ENCODE peak calls at places on chromosomes 13 and 19, in ten cellular contexts. U is breast epithelium, P is thyroid gland, T is upper lobe of left lung, D is ovary, C is transverse colon, G is right lobe of liver, I is K562, O is prostate gland, B is tibial nerve. Q is an unnamed sample.

GRCh38 chr13:53004605-53005004 is 24.0 kb upstream of the OLFM4 start:
- DNase-seq in O (no peak), T (no peak), C (no peak), B (no peak), I (no peak), U (no peak), G (no peak), D (no peak), P (no peak), Q (no peak)

GRCh38 chr19:10560154-10560553 is 5.7 kb downstream of the KRI1 start:
- DNase-seq in T (no peak), B (no peak), G (no peak), U (no peak), I (no peak), D (no peak), C (no peak), P (no peak), O (no peak), Q (no peak)

GRCh38 chr19:29671393-29672076 is 6.3 kb downstream of the PLEKHF1 start:
- DNase-seq in D (no peak), P (peak; percentile 87), O (peak; percentile 54), I (peak; percentile 63), U (peak; percentile 74), B (no peak), G (no peak), T (no peak), C (peak; percentile 72), Q (peak; percentile 60)

GRCh38 chr13:46751811-46752635 is 44.9 kb downstream of the ESD start:
- DNase-seq in C (no peak), P (no peak), D (no peak), B (no peak), G (no peak), T (no peak), I (no peak), O (no peak), U (no peak), Q (no peak)

GRCh38 chr13:64154514-64154913 is 2738.9 kb upstream of the PCDH20 start:
- DNase-seq in O (no peak), T (no peak), U (no peak), I (no peak), D (no peak), P (no peak), G (no peak), C (no peak), B (no peak), Q (no peak)

GRCh38 chr13:43473437-43473836 is 313.3 kb downstream of the ENOX1 start:
- DNase-seq in I (no peak), O (no peak), P (no peak), B (no peak), D (no peak), C (no peak), G (no peak), U (no peak), T (no peak), Q (no peak)

GRCh38 chr13:22175211-22175610 is 504.3 kb downstream of the FGF9 start:
- DNase-seq in D (no peak), C (no peak), T (no peak), O (no peak), U (no peak), B (no peak), I (no peak), P (no peak), G (no peak), Q (no peak)

GRCh38 chr13:53126803-53127202 is 98.2 kb downstream of the OLFM4 start:
- DNase-seq in G (no peak), P (no peak), B (peak; percentile 26), C (no peak), D (peak; percentile 43), O (no peak), I (no peak), U (no peak), T (no peak), Q (no peak)

GRCh38 chr19:7924241-7924640 is 1.7 kb downstream of the CTXN1 start:
- DNase-seq in T (no peak), D (no peak), P (no peak), O (no peak), G (no peak), I (no peak), B (no peak), C (no peak), U (no peak), Q (no peak)

GRCh38 chr13:80196756-80197155 is 144.2 kb downstream of the SPRY2 start:
- DNase-seq in P (no peak), U (no peak), O (no peak), C (no peak), I (no peak), D (no peak), B (no peak), T (no peak), G (no peak), Q (no peak)

GRCh38 chr19:18789883-18790565 is 1.1 kb downstream of the COMP start:
- DNase-seq in T (peak; percentile 89), I (peak; percentile 78), C (no peak), B (no peak), U (no peak), O (no peak), P (peak; percentile 33), D (no peak), G (no peak), Q (no peak)

GRCh38 chr13:90502762-90503161 is 844.7 kb upstream of the MIR17HG start:
- DNase-seq in G (no peak), P (no peak), C (no peak), T (no peak), B (no peak), O (no peak), D (no peak), U (no peak), I (no peak), Q (no peak)

GRCh38 chr19:1690570-1691307 is 38.3 kb upstream of the TCF3 start:
- DNase-seq in C (peak; percentile 60), O (no peak), B (no peak), U (no peak), T (peak; percentile 89), I (peak; percentile 94), P (peak; percentile 12), D (no peak), G (peak; percentile 47), Q (peak; percentile 59)

GRCh38 chr19:12800344-12800732 is 1.3 kb downstream of the PRDX2 start:
- DNase-seq in G (no peak), P (no peak), T (no peak), U (no peak), C (no peak), D (no peak), I (no peak), O (no peak), B (no peak), Q (no peak)

DNA sequence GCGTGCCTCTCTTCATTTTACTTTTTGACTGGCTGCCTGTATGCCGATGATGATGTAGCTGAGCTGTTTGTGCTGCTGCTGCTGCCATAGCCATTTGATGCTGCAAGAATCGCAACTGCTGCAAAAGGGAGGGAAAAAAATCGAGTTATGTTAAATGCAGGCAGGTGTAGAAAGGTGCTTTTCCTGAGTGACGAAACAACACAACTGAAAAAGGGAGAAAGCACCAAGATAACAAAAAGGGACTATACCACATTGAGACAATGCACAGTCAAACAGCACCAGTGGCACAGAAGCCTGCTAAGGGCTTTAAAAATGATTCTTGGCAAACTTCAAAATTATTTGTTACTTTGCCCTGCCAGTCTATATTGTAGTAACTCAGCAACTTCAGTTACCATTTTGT is 9.1 kb downstream of the EXOSC8 start:
- DNase-seq in G (no peak), I (no peak), O (no peak), C (no peak), B (no peak), U (no peak), D (no peak), P (no peak), T (no peak), Q (no peak)
- H3K36me3 ChIP-seq in G (peaks cover 6% of the 10 kb centered on the region), I (peaks cover 82% of the 10 kb centered on the region), O (no peaks in the 10 kb centered on the region), C (no peaks in the 10 kb centered on the region), B (peaks cover 22% of the 10 kb centered on the region), U (peaks cover 21% of the 10 kb centered on the region), D (no peaks in the 10 kb centered on the region), P (peaks cover 47% of the 10 kb centered on the region), T (peaks cover 54% of the 10 kb centered on the region), Q (peaks cover 94% of the 10 kb centered on the region)

GRCh38 chr19:45125975-45126493 is 33.1 kb downstream of the PPP1R37 start:
- DNase-seq in I (peak; percentile 66), U (peak; percentile 86), C (peak; percentile 85), O (peak; percentile 60), T (no peak), G (peak; percentile 68), P (peak; percentile 63), D (no peak), B (no peak), Q (peak; percentile 87)
- TF ChIP-seq CTCF in I (peak; percentile 90), U (peak; percentile 66), C (peak; percentile 71), O (peak; percentile 77), T (peak; percentile 44), G (peak; percentile 79), P (peak; percentile 55), D (no peak), B (peak; percentile 64), Q (no peak)

DNA sequence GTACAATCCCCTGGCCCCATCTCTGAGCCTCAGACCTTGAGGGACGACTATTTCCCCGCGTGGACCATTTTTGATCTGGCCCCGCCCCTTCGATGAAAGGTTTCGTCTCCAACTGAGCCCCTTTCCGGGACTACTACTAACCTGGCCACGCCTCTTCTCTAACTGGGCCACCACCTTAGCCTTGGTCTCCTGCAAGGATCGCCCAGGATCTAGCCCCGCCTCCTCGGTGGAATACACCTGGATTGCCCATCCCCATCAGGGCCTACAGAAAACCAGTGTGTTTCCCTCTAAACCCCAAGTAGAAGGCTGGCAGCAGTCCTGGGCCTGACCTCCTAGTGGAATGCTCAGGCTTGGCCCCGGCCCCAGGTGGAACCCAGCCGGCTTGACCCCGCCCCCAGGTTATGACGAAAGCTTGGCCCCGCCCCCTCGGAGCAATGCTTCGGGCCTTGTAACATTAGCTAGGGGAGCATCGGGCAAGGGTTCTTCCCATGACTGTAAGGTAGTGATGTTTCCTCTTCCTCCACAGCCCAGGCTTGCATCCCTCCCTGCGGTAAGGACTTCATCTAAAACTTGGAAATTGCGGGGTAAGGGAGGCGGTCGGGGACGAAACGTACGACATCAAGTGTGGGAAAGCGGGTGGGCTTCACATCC is 9.1 kb downstream of the SPACA6 start:
- DNase-seq in U (peak; percentile 90), I (peak; percentile 93), P (peak; percentile 94), D (peak; percentile 92), O (peak; percentile 85), C (peak; percentile 84), B (peak; percentile 82), G (peak; percentile 58), T (peak; percentile 94), Q (peak; percentile 92)
- TF ChIP-seq POLR2A in U (no peak), I (peak; percentile 59), P (no peak), D (no peak), O (peak; percentile 52), C (no peak), B (peak; percentile 43), G (no peak), T (no peak), Q (no peak)

DNA sequence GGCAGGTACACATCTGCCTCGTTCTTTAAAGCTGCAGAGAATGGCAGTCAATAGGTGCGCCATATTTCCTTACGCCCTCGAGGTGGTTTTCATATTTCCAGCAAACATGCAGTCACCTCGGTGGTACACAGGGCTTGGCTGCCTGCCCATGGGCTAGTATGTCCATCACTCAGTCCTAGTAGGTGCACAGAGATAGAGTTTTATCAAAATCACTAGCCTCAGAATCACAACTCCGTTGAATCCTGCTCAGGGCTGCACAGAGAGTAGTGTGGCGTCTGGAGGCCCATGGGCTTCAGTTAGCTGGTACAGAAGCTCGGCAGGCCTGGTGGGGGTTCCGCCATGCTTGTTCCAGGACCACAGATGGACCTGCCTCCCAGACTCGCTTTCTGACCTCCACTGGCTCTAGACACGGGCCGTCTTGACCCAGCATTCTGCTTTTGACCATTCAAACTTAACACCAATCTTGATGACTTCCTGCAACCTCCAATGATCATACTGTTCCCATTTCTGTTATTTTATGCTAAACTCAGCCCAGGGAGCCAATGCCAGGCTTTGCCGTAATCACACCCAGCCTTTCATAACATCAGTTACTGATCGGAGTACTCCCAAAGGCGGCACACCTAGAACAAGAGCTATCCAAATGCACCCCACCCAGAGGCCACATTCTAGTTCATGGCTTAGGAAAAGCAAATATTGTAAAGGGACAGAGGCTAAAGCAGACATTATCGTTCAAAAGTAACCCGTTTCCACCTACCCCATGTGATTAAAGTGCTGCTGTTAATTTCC is 120.4 kb downstream of the RAB20 start:
- DNase-seq in C (peak; percentile 54), D (peak; percentile 14), I (no peak), G (no peak), O (no peak), P (no peak), T (no peak), U (no peak), B (no peak), Q (no peak)
- H3K36me3 ChIP-seq in C (no peaks in the 10 kb centered on the region), D (no peaks in the 10 kb centered on the region), I (no peaks in the 10 kb centered on the region), G (no peaks in the 10 kb centered on the region), O (no peaks in the 10 kb centered on the region), P (peaks cover 32% of the 10 kb centered on the region), T (peaks cover 45% of the 10 kb centered on the region), U (no peaks in the 10 kb centered on the region), B (no peaks in the 10 kb centered on the region), Q (peaks cover 23% of the 10 kb centered on the region)

Q was measured in stomach.